ENCODE peak calls at places on chromosomes 2 and 18, in five cellular contexts. X, J, N, H and U are unnamed samples.

GRCh38 chr2:223805008-223805407 is 32.4 kb downstream of the AP1S3 start:
- DNase-seq in N (no peak), X (no peak), J (no peak), H (peak), U (no peak)

GRCh38 chr2:33788044-33788443 is 188.9 kb upstream of the FAM98A start:
- DNase-seq in J (no peak), N (no peak), X (no peak), H (no peak), U (no peak)

GRCh38 chr18:59051470-59052165 is 88.1 kb upstream of the SEC11C start:
- DNase-seq in J (no peak), X (no peak), N (no peak), H (no peak), U (no peak)

GRCh38 chr2:42827647-42828486 is 35.5 kb upstream of the HAAO start:
- DNase-seq in H (peak), J (peak), N (peak), X (peak), U (peak)

GRCh38 chr2:132582360-132582759 is 87.6 kb downstream of the LYPD1 start:
- DNase-seq in J (no peak), N (no peak), X (no peak), H (no peak), U (no peak)

GRCh38 chr2:128505150-128505490 is 186.5 kb upstream of the HS6ST1 start:
- DNase-seq in J (no peak), X (no peak), N (no peak), H (peak), U (peak)

GRCh38 chr18:6017160-6017559 is 121.8 kb upstream of the TMEM200C start:
- DNase-seq in N (no peak), X (no peak), J (no peak), H (no peak), U (no peak)

GRCh38 chr2:38581193-38582147 is 21.3 kb downstream of the HNRNPLL start:
- DNase-seq in J (peak), H (peak), X (peak), N (peak), U (no peak)

GRCh38 chr2:187842978-187843847 is 289.0 kb upstream of the TFPI start:
- DNase-seq in H (no peak), J (peak), X (peak), N (no peak), U (no peak)

GRCh38 chr2:215356948-215357461 is 45.1 kb downstream of the ATIC start:
- DNase-seq in N (no peak), X (no peak), H (no peak), J (no peak), U (no peak)

GRCh38 chr2:23700627-23701026 is 226.3 kb downstream of the ATAD2B start:
- DNase-seq in J (no peak), X (no peak), N (no peak), H (no peak), U (no peak)

GRCh38 chr2:8986327-8986976 is 17.0 kb downstream of the MBOAT2 start:
- DNase-seq in J (peak), X (peak), H (peak), N (no peak), U (no peak)
- TF ChIP-seq CTCF in J (peak), X (peak), H (peak), N (peak), U (no peak)

GRCh38 chr2:104734937-104735586 is 118.9 kb upstream of the POU3F3 start:
- DNase-seq in N (no peak), X (no peak), J (no peak), H (no peak), U (no peak)

GRCh38 chr2:104736026-104736425 is 117.9 kb upstream of the POU3F3 start:
- DNase-seq in X (no peak), H (no peak), J (no peak), N (no peak), U (no peak)

DNA sequence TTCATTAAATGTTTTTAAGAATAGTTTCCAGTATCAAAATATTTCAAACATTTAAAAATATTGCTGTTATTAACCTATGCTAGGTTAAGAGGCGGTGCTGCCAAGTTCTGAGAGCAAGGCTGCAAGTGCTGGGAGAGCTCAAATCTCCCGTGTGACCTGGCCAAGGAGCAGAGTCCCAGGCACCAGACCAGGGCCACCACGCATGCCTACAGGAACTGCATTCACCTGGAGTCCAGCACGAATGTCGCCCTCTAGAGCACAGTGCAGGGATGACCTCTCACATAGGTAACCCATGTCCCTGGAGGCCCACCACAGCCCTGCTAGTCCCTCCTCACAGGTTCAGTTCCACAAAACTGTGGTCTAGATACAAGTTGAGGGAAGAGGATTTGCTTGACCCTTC is 120.4 kb upstream of the POU3F3 start:
- DNase-seq in N (no peak), X (peak), H (peak), J (peak), U (no peak)
- TF ChIP-seq CTCF in N (peak), X (no peak), H (peak), J (peak), U (peak)

DNA sequence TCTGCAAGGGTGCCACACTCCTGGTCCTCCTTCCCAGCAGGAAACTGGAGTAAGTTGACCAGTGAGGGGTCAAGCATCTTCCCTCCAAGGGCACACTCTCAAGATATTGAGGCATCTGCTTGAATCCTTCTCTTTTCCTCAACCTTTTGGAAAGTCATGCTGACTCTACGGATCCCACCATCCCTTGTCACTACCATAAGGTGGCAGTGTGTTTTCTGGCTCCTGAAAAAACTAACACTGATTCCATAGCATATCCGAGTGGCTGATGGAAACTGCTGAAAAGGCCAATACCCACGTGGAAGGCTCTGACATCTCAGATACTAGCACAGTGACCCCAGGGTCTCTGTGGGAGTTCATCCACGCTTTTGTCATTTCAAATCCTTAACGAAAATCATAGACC is 37.1 kb downstream of the GPR45 start:
- DNase-seq in J (no peak), N (no peak), H (no peak), X (no peak), U (no peak)
- TF ChIP-seq CTCF in J (peak), N (no peak), H (peak), X (no peak), U (no peak)

DNA sequence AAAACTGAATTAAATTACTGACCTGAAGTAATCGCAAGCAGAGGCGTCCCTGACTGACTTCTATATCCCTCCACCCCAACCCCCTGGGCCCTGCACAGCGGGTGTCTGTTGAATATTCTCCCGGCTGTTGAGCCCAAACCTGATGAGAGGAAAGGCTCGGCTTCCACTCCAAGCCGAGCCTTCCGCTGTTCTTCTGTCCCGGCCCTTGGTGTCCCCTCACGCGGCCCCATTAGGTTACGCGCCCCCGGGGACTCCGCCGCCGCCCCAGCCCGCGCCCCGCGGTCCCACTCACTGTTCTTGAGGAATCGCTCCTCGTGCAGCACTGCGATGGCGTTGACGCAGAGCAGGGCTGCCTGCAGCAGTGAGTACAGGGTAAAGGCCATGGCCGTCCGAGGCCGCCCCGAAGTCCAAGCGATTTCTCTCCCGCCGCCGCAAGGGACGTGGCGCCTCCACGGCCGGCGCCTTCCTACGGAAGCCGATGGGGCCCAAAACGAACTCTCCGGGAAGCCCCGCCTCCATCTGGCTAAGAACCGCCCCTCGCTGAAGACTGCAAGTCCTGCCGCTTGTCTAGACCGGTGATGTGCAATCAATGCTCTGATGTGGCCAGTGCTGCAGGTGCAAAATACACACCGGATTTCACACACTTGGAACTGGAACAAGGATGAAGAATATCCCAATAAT is at the start of gene IER3IP1:
- DNase-seq in J (peak), N (peak), X (peak), H (peak), U (peak)
- TF ChIP-seq CTCF in J (peak), N (peak), X (no peak), H (no peak), U (no peak)

DNA sequence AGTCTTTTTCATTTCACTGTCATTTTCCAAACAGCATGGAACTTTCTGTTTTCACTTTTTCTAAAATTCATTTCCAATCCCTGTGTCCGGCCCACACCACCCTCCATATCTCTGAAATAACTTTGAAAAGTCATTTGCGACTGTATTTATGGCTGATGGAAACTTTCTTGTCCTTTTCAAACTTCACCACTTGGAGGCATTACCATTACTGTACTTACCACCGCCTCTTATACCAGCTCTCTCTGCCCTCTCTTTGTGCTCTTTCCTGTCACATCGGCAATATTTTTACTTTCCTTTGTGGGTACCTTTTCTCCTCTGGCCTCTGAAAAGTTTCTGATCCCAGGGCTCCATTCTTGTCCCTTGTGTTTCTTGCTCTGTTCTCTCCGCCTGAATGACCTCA is 39.5 kb upstream of the IL1RL1 start:
- DNase-seq in N (no peak), X (no peak), J (no peak), H (no peak), U (no peak)
- TF ChIP-seq CTCF in N (no peak), X (no peak), J (no peak), H (no peak), U (no peak)

DNA sequence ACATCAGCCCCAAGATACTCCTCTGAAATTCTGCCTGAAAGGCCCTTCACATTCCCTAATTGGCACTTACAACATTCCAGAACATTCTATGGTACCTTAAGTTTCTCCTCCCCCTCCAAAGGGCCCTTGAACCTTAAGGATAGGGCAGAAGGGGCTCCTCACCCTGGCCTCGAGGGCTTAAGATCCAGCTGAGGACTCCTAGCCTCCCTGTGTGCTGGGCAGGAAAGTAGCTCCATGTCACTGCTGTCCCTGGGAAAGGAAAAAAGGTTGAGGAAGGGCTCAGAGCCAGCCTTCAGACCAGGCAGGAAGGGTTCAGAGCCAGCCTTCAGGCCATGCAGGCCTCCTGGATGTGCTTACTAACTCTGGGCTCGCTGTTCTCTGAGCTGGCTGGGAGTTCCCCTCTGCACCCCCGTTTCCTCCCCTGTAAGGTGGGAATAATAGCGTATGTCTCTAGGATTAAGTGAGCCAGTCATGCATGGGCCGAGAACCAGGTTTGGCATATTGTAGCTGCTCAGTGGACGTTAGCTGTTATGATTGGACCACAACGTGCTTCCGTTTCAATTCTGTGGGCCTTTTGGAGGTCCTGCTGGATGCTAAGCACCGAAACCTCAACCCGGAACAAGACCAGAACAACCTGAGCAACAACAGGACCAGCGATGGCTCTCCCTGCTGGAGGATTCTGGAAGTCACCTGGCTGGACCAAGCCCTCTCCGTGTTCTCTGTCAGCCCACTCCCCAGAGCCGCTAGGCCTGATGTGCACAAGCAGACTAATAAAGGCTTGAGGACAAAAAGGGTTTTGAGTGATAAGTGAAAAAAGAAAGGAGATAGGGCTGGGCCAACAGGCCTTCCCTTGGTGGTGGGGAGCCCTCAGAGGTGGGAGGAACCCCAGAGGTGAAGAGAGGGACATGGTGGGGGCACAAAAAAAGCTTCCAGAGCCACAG is 1.0 kb upstream of the B3GNT7 start:
- DNase-seq in H (no peak), J (peak), N (no peak), X (no peak), U (no peak)
- TF ChIP-seq CTCF in H (peak), J (peak), N (peak), X (peak), U (no peak)

GRCh38 chr2:76793647-76794334 is 728.4 kb downstream of the LRRTM4 start:
- DNase-seq in H (no peak), N (no peak), J (no peak), X (no peak), U (no peak)
- TF ChIP-seq CTCF in H (no peak), N (no peak), J (no peak), X (no peak), U (no peak)

GRCh38 chr2:95034221-95034620 is 8.7 kb downstream of the MAL start:
- DNase-seq in X (no peak), N (no peak), H (no peak), J (no peak), U (no peak)
- TF ChIP-seq CTCF in X (no peak), N (no peak), H (no peak), J (no peak), U (no peak)

GRCh38 chr2:11099122-11100065 is 55.9 kb upstream of the SLC66A3 start:
- DNase-seq in N (no peak), X (no peak), H (no peak), J (no peak), U (no peak)
- TF ChIP-seq CTCF in N (no peak), X (no peak), H (peak), J (no peak), U (no peak)

GRCh38 chr2:80852808-80853139 is 548.2 kb upstream of the LRRTM1 start:
- DNase-seq in J (peak), X (peak), N (no peak), H (peak), U (no peak)

GRCh38 chr2:80856227-80856626 is 551.7 kb upstream of the LRRTM1 start:
- DNase-seq in J (no peak), H (no peak), X (no peak), N (no peak), U (no peak)

GRCh38 chr2:80854831-80855230 is 550.3 kb upstream of the LRRTM1 start:
- DNase-seq in N (no peak), J (no peak), H (no peak), X (peak), U (no peak)

GRCh38 chr2:80852079-80852807 is 547.7 kb upstream of the LRRTM1 start:
- DNase-seq in X (no peak), H (no peak), J (no peak), N (no peak), U (no peak)
- TF ChIP-seq CTCF in X (no peak), H (no peak), J (peak), N (no peak), U (no peak)